ENCODE peak calls at places on chromosomes 16 and 17, in seven cellular contexts. L, A, X, S, P, I and N are unnamed samples.

GRCh38 chr17:8016632-8017424 is 14.4 kb downstream of the GUCY2D start:
- DNase-seq in A (peak), P (peak), L (peak), S (no peak), X (peak), I (peak), N (peak)

GRCh38 chr16:54431041-54431996 is 144.7 kb upstream of the IRX3 start:
- DNase-seq in X (no peak), S (no peak), P (no peak), I (no peak), A (no peak), L (no peak), N (peak)

GRCh38 chr17:56499799-56500388 is 93.6 kb upstream of the NOG start:
- DNase-seq in A (no peak), X (no peak), S (no peak), P (no peak), L (no peak), I (no peak), N (peak)

GRCh38 chr17:76199466-76199865 is 40.8 kb downstream of the RNF157 start:
- DNase-seq in L (no peak), A (no peak), S (no peak), I (peak), P (no peak), X (no peak), N (no peak)

GRCh38 chr17:77391668-77392375 is 251.1 kb downstream of the SEC14L1 start:
- DNase-seq in X (no peak), I (peak), P (no peak), A (no peak), S (no peak), L (peak), N (peak)

GRCh38 chr17:65751263-65751662 is 189.8 kb upstream of the AXIN2 start:
- DNase-seq in P (no peak), X (no peak), A (no peak), S (no peak), L (no peak), I (no peak), N (no peak)

GRCh38 chr17:48725294-48726064 is 2.5 kb downstream of the PRAC2 start:
- DNase-seq in I (no peak), A (no peak), X (no peak), P (no peak), S (no peak), L (no peak), N (no peak)

GRCh38 chr17:39209317-39210092 is 9.4 kb downstream of the RPL19 start:
- DNase-seq in X (peak), L (peak), I (peak), S (peak), P (no peak), A (peak), N (peak)

GRCh38 chr17:56593073-56593740 is at the start of gene NOG:
- DNase-seq in L (no peak), P (peak), A (peak), S (peak), X (peak), I (peak), N (peak)

GRCh38 chr17:68468785-68469184 is 11.5 kb upstream of the WIPI1 start:
- DNase-seq in I (no peak), P (no peak), A (no peak), S (no peak), L (no peak), X (no peak), N (peak)

GRCh38 chr17:9035249-9035648 is 13.9 kb downstream of the NTN1 start:
- DNase-seq in S (no peak), I (no peak), P (no peak), A (no peak), X (no peak), L (no peak), N (no peak)

GRCh38 chr17:3913531-3914318 is 2.5 kb downstream of the P2RX1 start:
- DNase-seq in I (peak), P (peak), A (peak), X (peak), L (peak), S (peak), N (peak)

GRCh38 chr17:11880714-11881113 is 116.6 kb downstream of the ZNF18 start:
- DNase-seq in I (no peak), L (no peak), P (no peak), A (no peak), S (no peak), X (no peak), N (no peak)

GRCh38 chr16:17138801-17139200 is 332.0 kb downstream of the XYLT1 start:
- DNase-seq in X (peak), S (no peak), A (no peak), L (no peak), I (no peak), P (no peak), N (peak)

GRCh38 chr16:55142405-55142804 is 181.6 kb upstream of the IRX6 start:
- DNase-seq in I (no peak), S (no peak), P (no peak), X (no peak), A (no peak), L (no peak), N (no peak)

GRCh38 chr16:49592507-49593422 is 219.2 kb downstream of the C16orf78 start:
- DNase-seq in P (no peak), I (peak), L (no peak), X (peak), S (no peak), A (peak), N (peak)

GRCh38 chr17:41444186-41444585 is 3.4 kb upstream of the KRT38 start:
- DNase-seq in S (no peak), A (no peak), X (no peak), P (no peak), L (no peak), I (no peak), N (no peak)

GRCh38 chr17:7081341-7082062 is 1.5 kb upstream of the CLEC10A start:
- DNase-seq in X (no peak), S (no peak), A (no peak), P (no peak), I (no peak), L (no peak), N (no peak)

GRCh38 chr16:17351471-17352045 is 119.2 kb downstream of the XYLT1 start:
- DNase-seq in L (no peak), I (no peak), X (no peak), S (no peak), A (no peak), P (no peak), N (no peak)